ENCODE peak calls at places on chromosomes 3 and 15, in five cellular contexts. One of them, this sample, is unnamed.

GRCh38 chr15:58742424-58743160 is 6.9 kb downstream of the ADAM10 start:
- DNase-seq in A549: no peak
- DNase-seq in K562: no peak
- DNase-seq in adrenal gland: no peak
- DNase-seq in vagina: no peak
- DNase-seq in this sample: no peak

GRCh38 chr3:74465652-74466415 is 148.6 kb downstream of the CNTN3 start:
- DNase-seq in A549: no peak
- DNase-seq in K562: no peak
- DNase-seq in adrenal gland: no peak
- DNase-seq in vagina: no peak
- DNase-seq in this sample: no peak

GRCh38 chr15:38028869-38029268 is 94.4 kb downstream of the TMCO5A start:
- DNase-seq in A549: no peak
- DNase-seq in K562: no peak
- DNase-seq in adrenal gland: no peak
- DNase-seq in vagina: no peak
- DNase-seq in this sample: no peak

GRCh38 chr15:52682776-52683175 is 3.6 kb upstream of the ATOSA start:
- DNase-seq in A549: no peak
- DNase-seq in K562: no peak
- DNase-seq in adrenal gland: no peak
- DNase-seq in vagina: no peak
- DNase-seq in this sample: no peak

GRCh38 chr3:111954228-111954990 is 24.4 kb upstream of the ABHD10 start:
- DNase-seq in A549: no peak
- DNase-seq in K562: no peak
- DNase-seq in adrenal gland: no peak
- DNase-seq in vagina: no peak
- DNase-seq in this sample: no peak

GRCh38 chr3:99413504-99413903 is 224.9 kb upstream of the COL8A1 start:
- DNase-seq in A549: no peak
- DNase-seq in K562: no peak
- DNase-seq in adrenal gland: no peak
- DNase-seq in vagina: no peak
- DNase-seq in this sample: no peak

GRCh38 chr3:126340596-126340942 is 16.6 kb downstream of the KLF15 start:
- DNase-seq in A549: no peak
- DNase-seq in K562: no peak
- DNase-seq in adrenal gland: no peak
- DNase-seq in vagina: no peak
- DNase-seq in this sample: no peak

GRCh38 chr3:39587113-39587512 is 119.6 kb downstream of the MOBP start:
- DNase-seq in A549: no peak
- DNase-seq in K562: no peak
- DNase-seq in adrenal gland: no peak
- DNase-seq in vagina: no peak
- DNase-seq in this sample: no peak

GRCh38 chr15:39202641-39203040 is 378.2 kb upstream of the THBS1 start:
- DNase-seq in A549: no peak
- DNase-seq in K562: no peak
- DNase-seq in adrenal gland: no peak
- DNase-seq in vagina: no peak
- DNase-seq in this sample: no peak

GRCh38 chr3:140570602-140571001 is 107.3 kb upstream of the TRIM42 start:
- DNase-seq in A549: no peak
- DNase-seq in K562: no peak
- DNase-seq in adrenal gland: no peak
- DNase-seq in vagina: no peak
- DNase-seq in this sample: no peak

GRCh38 chr15:34239151-34239761 is 14.4 kb downstream of the EMC4 start:
- DNase-seq in A549: peak
- DNase-seq in K562: no peak
- DNase-seq in adrenal gland: no peak
- DNase-seq in vagina: no peak
- DNase-seq in this sample: peak

GRCh38 chr3:71062920-71063767 is 520.4 kb downstream of the FOXP1 start:
- DNase-seq in A549: no peak
- DNase-seq in K562: no peak
- DNase-seq in adrenal gland: no peak
- DNase-seq in vagina: no peak
- DNase-seq in this sample: peak

GRCh38 chr15:79610021-79610420 is 177.9 kb downstream of the MINAR1 start:
- DNase-seq in A549: no peak
- DNase-seq in K562: no peak
- DNase-seq in adrenal gland: no peak
- DNase-seq in vagina: no peak
- DNase-seq in this sample: no peak

GRCh38 chr3:170502297-170502696 is 83.6 kb downstream of the SLC7A14 start:
- DNase-seq in A549: no peak
- DNase-seq in K562: no peak
- DNase-seq in adrenal gland: no peak
- DNase-seq in vagina: no peak
- DNase-seq in this sample: no peak

GRCh38 chr3:143595456-143596077 is 252.7 kb downstream of the SLC9A9 start:
- DNase-seq in A549: no peak
- DNase-seq in K562: no peak
- DNase-seq in adrenal gland: no peak
- DNase-seq in vagina: no peak
- DNase-seq in this sample: no peak

GRCh38 chr15:99143655-99144610 is 39.1 kb downstream of the SYNM start:
- DNase-seq in A549: no peak
- DNase-seq in K562: no peak
- DNase-seq in adrenal gland: peak
- DNase-seq in vagina: peak
- DNase-seq in this sample: no peak

GRCh38 chr15:74933573-74933972 is 4.3 kb downstream of the COX5A start:
- DNase-seq in A549: no peak
- DNase-seq in K562: no peak
- DNase-seq in adrenal gland: no peak
- DNase-seq in vagina: no peak
- DNase-seq in this sample: no peak

GRCh38 chr3:192745150-192745549 is 17.8 kb upstream of the FGF12 start:
- DNase-seq in A549: no peak
- DNase-seq in K562: no peak
- DNase-seq in adrenal gland: no peak
- DNase-seq in vagina: no peak
- DNase-seq in this sample: no peak

GRCh38 chr3:143307613-143308183 is 188.1 kb downstream of the CHST2 start:
- DNase-seq in A549: peak
- DNase-seq in K562: peak
- DNase-seq in adrenal gland: peak
- DNase-seq in vagina: no peak
- DNase-seq in this sample: no peak

GRCh38 chr3:36700537-36701248 is 63.7 kb downstream of the DCLK3 start:
- DNase-seq in A549: peak
- DNase-seq in K562: peak
- DNase-seq in adrenal gland: peak
- DNase-seq in vagina: no peak
- DNase-seq in this sample: no peak

GRCh38 chr3:31958721-31959152 is 22.3 kb downstream of the OSBPL10 start:
- DNase-seq in A549: no peak
- DNase-seq in K562: no peak
- DNase-seq in adrenal gland: peak
- DNase-seq in vagina: no peak
- DNase-seq in this sample: no peak

GRCh38 chr15:80780416-80781221 is 1.4 kb downstream of the CEMIP start:
- DNase-seq in A549: peak
- DNase-seq in K562: peak
- DNase-seq in adrenal gland: peak
- DNase-seq in vagina: no peak
- DNase-seq in this sample: no peak

GRCh38 chr15:66850078-66850991 is 148.3 kb downstream of the SMAD6 start:
- DNase-seq in A549: no peak
- DNase-seq in K562: peak
- DNase-seq in adrenal gland: peak
- DNase-seq in vagina: peak
- DNase-seq in this sample: no peak

GRCh38 chr3:124679048-124679638 is 51.1 kb upstream of the UMPS start:
- DNase-seq in A549: no peak
- DNase-seq in K562: peak
- DNase-seq in adrenal gland: no peak
- DNase-seq in vagina: no peak
- DNase-seq in this sample: no peak

GRCh38 chr3:101879623-101880284 is 30.4 kb downstream of the NFKBIZ start:
- DNase-seq in A549: no peak
- DNase-seq in K562: no peak
- DNase-seq in adrenal gland: no peak
- DNase-seq in vagina: no peak
- DNase-seq in this sample: no peak

GRCh38 chr15:73989001-73989798 is 2.9 kb downstream of the STOML1 start:
- DNase-seq in A549: no peak
- DNase-seq in K562: no peak
- DNase-seq in adrenal gland: peak
- DNase-seq in vagina: no peak
- DNase-seq in this sample: no peak

GRCh38 chr15:37873336-37873735 is 61.1 kb upstream of the TMCO5A start:
- DNase-seq in A549: no peak
- DNase-seq in K562: no peak
- DNase-seq in adrenal gland: no peak
- DNase-seq in vagina: no peak
- DNase-seq in this sample: no peak

DNA sequence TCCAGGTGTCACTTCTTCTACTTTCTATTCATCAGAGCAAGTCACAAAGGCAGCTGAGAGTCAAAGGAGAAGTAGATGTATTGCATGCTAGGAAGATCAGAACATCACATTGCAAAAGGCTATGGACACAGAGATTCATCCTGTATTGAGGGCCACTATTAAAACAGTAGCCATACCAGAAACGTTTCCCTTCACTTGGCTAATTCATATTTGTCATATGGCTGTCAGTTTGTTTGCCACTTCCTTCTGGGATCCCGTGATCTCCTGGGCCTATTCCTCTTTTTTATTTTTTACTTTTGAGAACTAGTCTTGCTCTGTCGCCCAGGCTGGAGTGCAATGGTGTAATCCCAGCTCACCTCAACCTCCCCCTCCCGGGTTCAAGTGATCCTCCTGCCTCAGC is 184.0 kb upstream of the SATB1 start:
- DNase-seq in A549: no peak
- DNase-seq in K562: no peak
- DNase-seq in adrenal gland: no peak
- DNase-seq in vagina: no peak
- DNase-seq in this sample: no peak
- TF ChIP-seq POLR2A in A549: no peak
- TF ChIP-seq POLR2A in K562: no peak
- TF ChIP-seq POLR2A in adrenal gland: no peak
- TF ChIP-seq POLR2A in vagina: no peak
- TF ChIP-seq POLR2A in this sample: no peak

GRCh38 chr3:173397161-173398110 is at the start of gene NLGN1:
- DNase-seq in A549: no peak
- DNase-seq in K562: no peak
- DNase-seq in adrenal gland: peak
- DNase-seq in vagina: no peak
- DNase-seq in this sample: peak
- TF ChIP-seq POLR2A in A549: no peak
- TF ChIP-seq POLR2A in K562: no peak
- TF ChIP-seq POLR2A in adrenal gland: no peak
- TF ChIP-seq POLR2A in vagina: no peak
- TF ChIP-seq POLR2A in this sample: no peak

DNA sequence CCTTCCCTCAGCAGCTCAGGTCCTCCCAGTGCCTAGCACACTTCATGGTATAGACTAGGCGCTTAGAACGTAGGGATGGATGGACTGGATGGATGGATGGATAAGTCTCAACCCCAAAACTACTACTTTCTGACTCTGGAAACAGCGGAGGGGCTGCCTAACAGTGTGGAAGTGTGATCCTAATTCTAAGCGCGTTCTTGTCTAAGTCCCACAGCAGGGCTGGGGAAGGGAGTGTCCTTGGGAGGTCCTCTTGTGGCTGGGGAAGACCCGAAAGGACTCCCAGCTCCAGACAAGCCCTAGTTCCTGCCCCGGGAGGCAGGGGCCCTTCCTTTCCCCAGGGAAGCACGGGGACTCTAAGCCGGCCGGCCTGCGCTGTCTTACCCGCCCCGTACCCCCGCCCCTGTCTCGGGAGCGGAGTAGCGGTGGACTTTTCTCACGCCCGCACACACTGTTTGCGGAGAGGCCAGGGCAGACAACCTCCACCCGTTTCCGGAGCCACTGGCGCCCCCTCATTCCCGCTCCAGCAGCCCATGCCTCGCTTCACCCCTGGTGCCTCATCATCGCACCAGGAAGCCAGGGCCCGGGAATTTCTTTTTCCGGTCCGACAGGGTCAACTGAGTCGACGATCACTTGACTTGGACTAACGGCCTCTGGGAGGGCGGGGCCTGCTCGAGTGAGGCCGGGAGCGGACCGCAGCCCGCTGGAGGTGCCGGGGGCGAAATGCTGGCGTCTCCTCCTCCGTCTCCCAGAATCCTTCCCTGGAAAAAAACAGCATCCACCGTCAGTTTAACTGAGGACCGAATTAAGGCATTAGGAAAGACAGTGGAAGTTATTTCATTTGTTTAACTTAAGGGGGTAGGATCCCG is 133.3 kb downstream of the TBC1D2B start:
- DNase-seq in A549: no peak
- DNase-seq in K562: peak
- DNase-seq in adrenal gland: peak
- DNase-seq in vagina: no peak
- DNase-seq in this sample: no peak
- TF ChIP-seq POLR2A in A549: no peak
- TF ChIP-seq POLR2A in K562: peak
- TF ChIP-seq POLR2A in adrenal gland: no peak
- TF ChIP-seq POLR2A in vagina: no peak
- TF ChIP-seq POLR2A in this sample: no peak

DNA sequence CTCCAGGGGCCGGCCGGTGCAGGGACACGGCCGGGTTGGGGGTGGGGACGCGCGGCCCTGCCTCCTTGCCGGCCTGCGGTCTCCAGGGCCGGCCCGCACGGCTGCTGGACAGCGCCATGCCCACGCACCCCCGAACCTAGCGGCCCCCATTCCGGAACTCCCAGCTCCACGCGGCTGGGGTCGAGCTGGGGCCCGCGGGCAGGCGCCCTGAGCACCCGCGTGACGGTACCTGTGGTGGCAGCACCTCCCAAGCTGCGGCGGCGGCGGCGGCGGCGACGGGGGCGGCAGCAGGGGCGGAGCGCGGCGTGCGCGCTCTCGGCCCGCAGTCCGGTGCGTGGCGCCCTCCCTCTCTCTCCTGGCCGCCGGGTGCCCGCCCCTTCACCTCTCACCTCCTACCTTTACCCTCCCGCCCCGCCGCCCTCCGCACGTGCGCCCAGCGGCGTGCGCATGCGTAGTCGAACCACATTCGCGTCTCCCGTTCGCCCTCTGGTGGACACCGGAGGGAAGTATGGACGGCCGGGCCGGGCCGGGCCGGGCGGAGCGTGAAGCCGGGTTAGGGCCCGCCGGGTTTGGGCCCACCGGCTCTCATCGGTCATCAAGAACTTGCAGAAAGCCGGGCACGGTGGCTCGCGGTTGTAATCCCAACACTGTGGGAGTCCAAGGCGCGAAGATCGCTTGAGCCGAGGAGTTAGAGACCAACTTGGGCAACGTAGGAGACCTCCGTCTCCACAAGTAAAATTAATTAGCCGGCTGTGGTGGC is at the start of gene SCAP:
- DNase-seq in A549: peak
- DNase-seq in K562: peak
- DNase-seq in adrenal gland: peak
- DNase-seq in vagina: no peak
- DNase-seq in this sample: peak
- TF ChIP-seq POLR2A in A549: peak
- TF ChIP-seq POLR2A in K562: peak
- TF ChIP-seq POLR2A in adrenal gland: peak
- TF ChIP-seq POLR2A in vagina: no peak
- TF ChIP-seq POLR2A in this sample: peak

This sample was measured in H54.